ENCODE peak calls at places on chromosomes 13 and 19, in nine cellular contexts. P is IMR-90, W is transverse colon, V is astrocyte of the spinal cord, J is PC-3, M is ovary, S is brain microvascular endothelial cell, I is fibroblast of lung, T is mucosa of descending colon. U is an unnamed sample.

GRCh38 chr13:65410791-65411190 is 1819.3 kb downstream of the PCDH9 start:
- DNase-seq in P (no peak), W (no peak), V (no peak), J (no peak), M (no peak), S (no peak), I (no peak), T (no peak), U (no peak)

GRCh38 chr19:33462112-33462726 is 59.4 kb downstream of the PEPD start:
- DNase-seq in P (no peak), W (no peak), V (no peak), J (no peak), M (peak), S (no peak), I (no peak), T (no peak), U (no peak)

GRCh38 chr13:21060063-21060826 is 1.1 kb downstream of the LATS2 start:
- DNase-seq in P (peak), W (peak), V (peak), J (peak), M (peak), S (no peak), I (peak), T (peak), U (no peak)

GRCh38 chr19:33681081-33681680 is 59.4 kb downstream of the CHST8 start:
- DNase-seq in P (no peak), W (no peak), V (no peak), J (no peak), M (no peak), S (no peak), I (no peak), T (no peak), U (no peak)

GRCh38 chr19:54191671-54192453 is 754 bp downstream of the TSEN34 start:
- DNase-seq in P (peak), W (no peak), V (peak), J (no peak), M (peak), S (no peak), I (peak), T (peak), U (no peak)

GRCh38 chr13:57624565-57625435 is 6.7 kb upstream of the PCDH17 start:
- DNase-seq in P (peak), W (peak), V (peak), J (peak), M (no peak), S (peak), I (peak), T (no peak), U (no peak)

GRCh38 chr19:42066075-42066754 is 3.8 kb downstream of the GRIK5 start:
- DNase-seq in P (peak), W (no peak), V (no peak), J (peak), M (no peak), S (peak), I (peak), T (no peak), U (no peak)

GRCh38 chr13:45331123-45331619 is 9.8 kb downstream of the TPT1 start:
- DNase-seq in P (no peak), W (no peak), V (no peak), J (no peak), M (no peak), S (no peak), I (no peak), T (no peak), U (no peak)

GRCh38 chr13:51728972-51729371 is 75.0 kb downstream of the DHRS12 start:
- DNase-seq in P (peak), W (no peak), V (peak), J (peak), M (no peak), S (peak), I (peak), T (no peak), U (peak)

GRCh38 chr19:12034196-12034595 is 1.3 kb downstream of the ZNF433 start:
- DNase-seq in P (no peak), W (no peak), V (no peak), J (peak), M (no peak), S (no peak), I (no peak), T (no peak), U (no peak)

GRCh38 chr19:1094655-1094977 is 559 bp downstream of the POLR2E start:
- DNase-seq in P (no peak), W (no peak), V (no peak), J (no peak), M (no peak), S (no peak), I (no peak), T (no peak), U (no peak)

GRCh38 chr13:107450426-107450825 is 764.9 kb downstream of the LIG4 start:
- DNase-seq in P (peak), W (no peak), V (no peak), J (no peak), M (no peak), S (no peak), I (peak), T (no peak), U (no peak)

GRCh38 chr13:113668491-113668971 is 1.5 kb downstream of the GRK1 start:
- DNase-seq in P (no peak), W (peak), V (no peak), J (no peak), M (peak), S (no peak), I (no peak), T (peak), U (no peak)

GRCh38 chr13:43916828-43917227 is 37.1 kb downstream of the LACC1 start:
- DNase-seq in P (no peak), W (no peak), V (no peak), J (no peak), M (no peak), S (no peak), I (peak), T (no peak), U (no peak)

GRCh38 chr19:51751655-51752054 is at the start of gene FPR1:
- DNase-seq in P (no peak), W (no peak), V (peak), J (peak), M (no peak), S (peak), I (peak), T (no peak), U (no peak)

GRCh38 chr13:30976041-30976440 is 43.6 kb downstream of the TEX26 start:
- DNase-seq in P (no peak), W (no peak), V (peak), J (no peak), M (no peak), S (no peak), I (no peak), T (no peak), U (no peak)

GRCh38 chr13:110683203-110683883 is 22.6 kb downstream of the CARS2 start:
- DNase-seq in P (peak), W (no peak), V (peak), J (peak), M (no peak), S (no peak), I (no peak), T (no peak), U (no peak)

GRCh38 chr13:51621597-51621996 is 37.3 kb downstream of the WDFY2 start:
- DNase-seq in P (no peak), W (no peak), V (no peak), J (no peak), M (no peak), S (no peak), I (no peak), T (no peak), U (no peak)

GRCh38 chr13:79423801-79424642 is 18.0 kb upstream of the RBM26 start:
- DNase-seq in P (peak), W (no peak), V (peak), J (peak), M (no peak), S (no peak), I (peak), T (no peak), U (no peak)

GRCh38 chr13:110636053-110636475 is 20.7 kb downstream of the NAXD start:
- DNase-seq in P (no peak), W (no peak), V (no peak), J (no peak), M (no peak), S (no peak), I (no peak), T (no peak), U (no peak)

GRCh38 chr19:55809381-55810058 is 22.3 kb downstream of the NLRP11 start:
- DNase-seq in P (peak), W (peak), V (peak), J (peak), M (peak), S (peak), I (peak), T (peak), U (peak)

GRCh38 chr19:45676851-45677263 is 8.8 kb downstream of the GIPR start:
- DNase-seq in P (no peak), W (peak), V (no peak), J (no peak), M (no peak), S (no peak), I (no peak), T (peak), U (no peak)
- TF ChIP-seq CTCF in P (no peak), W (no peak), V (no peak), J (no peak), M (no peak), S (no peak), I (no peak), T (no peak), U (no peak)

GRCh38 chr19:35458192-35458591 is 10.1 kb downstream of the FFAR2 start:
- DNase-seq in P (no peak), W (no peak), V (no peak), J (no peak), M (no peak), S (no peak), I (no peak), T (no peak), U (no peak)
- H3K4me3 ChIP-seq in P (no peak), W (no peak), V (no peak), J (no peak), M (no peak), S (no peak), I (no peak), T (no peak), U (no peak)

GRCh38 chr19:35618857-35619256 is 6.3 kb downstream of the HAUS5 start:
- DNase-seq in P (no peak), W (no peak), V (no peak), J (no peak), M (no peak), S (no peak), I (no peak), T (no peak), U (no peak)
- TF ChIP-seq CTCF in P (no peak), W (no peak), V (peak), J (peak), M (no peak), S (peak), I (no peak), T (no peak), U (no peak)

DNA sequence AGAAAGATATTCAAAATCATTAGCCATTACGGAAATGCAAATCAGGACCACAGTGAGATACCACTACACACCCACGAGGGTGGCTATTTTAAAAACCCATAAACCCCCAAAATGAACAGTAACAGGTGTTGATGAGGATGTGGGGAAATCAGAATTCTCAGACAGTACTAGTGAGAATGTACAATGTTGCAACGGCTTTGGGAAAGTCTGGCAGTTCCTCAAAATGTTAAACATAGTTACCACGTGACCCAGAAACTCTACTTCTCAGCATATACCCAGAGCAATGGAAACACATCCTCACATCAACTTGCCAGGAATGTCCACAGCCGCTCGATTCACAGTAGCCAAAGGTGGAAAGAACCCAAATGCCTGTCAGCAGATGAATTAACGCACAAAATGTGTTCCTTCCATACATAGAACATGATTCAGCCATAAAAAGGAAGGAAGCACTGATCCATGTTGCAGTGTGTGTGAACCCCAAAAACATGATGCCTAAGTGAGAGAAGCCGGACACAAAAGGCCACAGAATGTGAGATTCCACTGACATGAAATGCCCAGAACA is 7.0 kb downstream of the PLVAP start:
- DNase-seq in P (peak), W (no peak), V (no peak), J (no peak), M (no peak), S (no peak), I (peak), T (no peak), U (no peak)
- H3K4me3 ChIP-seq in P (no peak), W (no peak), V (no peak), J (no peak), M (no peak), S (no peak), I (no peak), T (no peak), U (no peak)

GRCh38 chr19:23070353-23070781 is 46.5 kb upstream of the ZNF730 start:
- DNase-seq in P (peak), W (peak), V (peak), J (no peak), M (peak), S (peak), I (peak), T (no peak), U (no peak)
- TF ChIP-seq CTCF in P (peak), W (no peak), V (peak), J (peak), M (no peak), S (peak), I (peak), T (no peak), U (peak)

GRCh38 chr19:10270616-10271394 is at the start of gene ICAM1:
- DNase-seq in P (peak), W (peak), V (peak), J (peak), M (peak), S (peak), I (peak), T (peak), U (no peak)

GRCh38 chr19:10270180-10270615 is 722 bp upstream of the ICAM1 start:
- DNase-seq in P (no peak), W (peak), V (no peak), J (no peak), M (peak), S (no peak), I (no peak), T (peak), U (no peak)

GRCh38 chr19:10269333-10270179 is 1.4 kb upstream of the ICAM1 start:
- DNase-seq in P (peak), W (peak), V (peak), J (peak), M (peak), S (peak), I (peak), T (peak), U (no peak)

GRCh38 chr19:10274589-10274988 is 3.7 kb downstream of the ICAM1 start:
- DNase-seq in P (no peak), W (no peak), V (no peak), J (no peak), M (no peak), S (no peak), I (no peak), T (no peak), U (no peak)

GRCh38 chr19:10271543-10272086 is 695 bp downstream of the ICAM1 start:
- DNase-seq in P (peak), W (peak), V (no peak), J (no peak), M (no peak), S (no peak), I (no peak), T (peak), U (no peak)
- H3K4me3 ChIP-seq in P (peak), W (peak), V (no peak), J (peak), M (peak), S (peak), I (no peak), T (no peak), U (peak)

GRCh38 chr19:28705008-28705407 is 507.9 kb downstream of the UQCRFS1 start:
- DNase-seq in P (peak), W (no peak), V (peak), J (peak), M (no peak), S (peak), I (peak), T (no peak), U (peak)
- TF ChIP-seq CTCF in P (peak), W (no peak), V (peak), J (peak), M (no peak), S (peak), I (peak), T (no peak), U (peak)

U was measured in AG09309.